ENCODE peak calls at places on chromosomes 6 and 20, in four cellular contexts. I is progenitor cell of endocrine pancreas; J is effector memory CD4-positive, alpha-beta T cell; T is stimulated activated CD8-positive, alpha-beta memory T cell treated with anti-CD3 and anti-CD28 coated beads, Interleukin-2, amount 100 ng/mL, for 48 hours. U is an unnamed sample.

GRCh38 chr6:137489410-137490371 is 4.5 kb downstream of the OLIG3 start:
- DNase-seq in I (peak), J (no peak), T (no peak), U (no peak)

GRCh38 chr6:166221040-166221439 is 53.4 kb upstream of the TBXT start:
- DNase-seq in I (no peak), J (no peak), T (no peak), U (no peak)

GRCh38 chr6:37310980-37311379 is 42.8 kb upstream of the RNF8 start:
- DNase-seq in I (no peak), J (no peak), T (no peak), U (no peak)

GRCh38 chr20:62360854-62361798 is 6.0 kb downstream of the LAMA5 start:
- DNase-seq in I (no peak), J (no peak), T (no peak), U (no peak)

GRCh38 chr20:10666221-10667076 is 7.3 kb downstream of the JAG1 start:
- DNase-seq in I (no peak), J (no peak), T (no peak), U (no peak)

GRCh38 chr20:59806578-59806975 is 126.9 kb downstream of the SYCP2 start:
- DNase-seq in I (no peak), J (no peak), T (no peak), U (no peak)

GRCh38 chr20:36768768-36769430 is 4.7 kb downstream of the DSN1 start:
- DNase-seq in I (no peak), J (no peak), T (no peak), U (no peak)

GRCh38 chr20:32752458-32753250 is 9.4 kb upstream of the COMMD7 start:
- DNase-seq in I (no peak), J (no peak), T (no peak), U (no peak)

GRCh38 chr20:4720121-4720976 is 1.4 kb upstream of the PRND start:
- DNase-seq in I (peak), J (peak), T (peak), U (no peak)

GRCh38 chr6:129183681-129184216 is 300.8 kb downstream of the LAMA2 start:
- DNase-seq in I (no peak), J (no peak), T (no peak), U (no peak)

GRCh38 chr20:41169791-41170351 is 32.5 kb downstream of the PLCG1 start:
- DNase-seq in I (no peak), J (no peak), T (no peak), U (no peak)

GRCh38 chr6:165049362-165049761 is 260.0 kb downstream of the C6orf118 start:
- DNase-seq in I (no peak), J (no peak), T (peak), U (peak)

GRCh38 chr6:70706491-70707123 is 38.9 kb downstream of the SMAP1 start:
- DNase-seq in I (no peak), J (peak), T (no peak), U (no peak)

GRCh38 chr6:165244524-165245247 is 64.7 kb downstream of the C6orf118 start:
- DNase-seq in I (no peak), J (no peak), T (no peak), U (no peak)

GRCh38 chr20:3732327-3733118 is at the start of gene HSPA12B:
- DNase-seq in I (no peak), J (no peak), T (no peak), U (no peak)

GRCh38 chr6:5617179-5617578 is 355.9 kb downstream of the FARS2 start:
- DNase-seq in I (no peak), J (no peak), T (no peak), U (no peak)

GRCh38 chr6:8234316-8234715 is 132.0 kb upstream of the EEF1E1 start:
- DNase-seq in I (no peak), J (no peak), T (no peak), U (no peak)

GRCh38 chr20:17611290-17611539 is 41.3 kb downstream of the DSTN start:
- DNase-seq in I (no peak), J (no peak), T (no peak), U (no peak)

GRCh38 chr20:61901421-61902212 is 164.1 kb downstream of the TAF4 start:
- DNase-seq in I (no peak), J (no peak), T (no peak), U (no peak)

GRCh38 chr6:35508542-35508941 is 4.2 kb downstream of the TULP1 start:
- DNase-seq in I (no peak), J (no peak), T (no peak), U (no peak)

GRCh38 chr6:18204691-18205090 is 49.5 kb downstream of the KDM1B start:
- DNase-seq in I (no peak), J (no peak), T (no peak), U (no peak)

GRCh38 chr6:158654498-158654897 is 4.6 kb downstream of the SYTL3 start:
- DNase-seq in I (no peak), J (no peak), T (no peak), U (no peak)

GRCh38 chr6:11650711-11651110 is 113.2 kb downstream of the TMEM170B start:
- DNase-seq in I (no peak), J (no peak), T (no peak), U (no peak)

GRCh38 chr6:144951730-144952437 is 666.7 kb downstream of the UTRN start:
- DNase-seq in I (no peak), J (no peak), T (no peak), U (no peak)

GRCh38 chr20:4684837-4685413 is 36.8 kb upstream of the PRND start:
- DNase-seq in I (no peak), J (no peak), T (no peak), U (no peak)

GRCh38 chr6:144953552-144954240 is 668.6 kb downstream of the UTRN start:
- DNase-seq in I (no peak), J (no peak), T (no peak), U (no peak)

GRCh38 chr20:20946122-20946759 is 159.9 kb downstream of the LINC00237 start:
- DNase-seq in I (no peak), J (no peak), T (no peak), U (no peak)

GRCh38 chr20:4038047-4038459 is 22.7 kb upstream of the RNF24 start:
- DNase-seq in I (no peak), J (peak), T (peak), U (no peak)

GRCh38 chr20:32204485-32205115 is 2.9 kb downstream of the PLAGL2 start:
- DNase-seq in I (no peak), J (no peak), T (no peak), U (no peak)

GRCh38 chr6:46528956-46529750 is 37.9 kb upstream of the RCAN2 start:
- DNase-seq in I (no peak), J (no peak), T (no peak), U (no peak)

GRCh38 chr20:11753155-11753554 is 164.5 kb upstream of the BTBD3 start:
- DNase-seq in I (no peak), J (no peak), T (no peak), U (no peak)

GRCh38 chr6:25032964-25033363 is 97.2 kb upstream of the RIPOR2 start:
- DNase-seq in I (no peak), J (no peak), T (no peak), U (no peak)

GRCh38 chr20:37911838-37912273 is 8.9 kb downstream of the VSTM2L start:
- DNase-seq in I (no peak), J (no peak), T (no peak), U (no peak)

GRCh38 chr6:157974967-157975366 is 6.7 kb upstream of the SYNJ2 start:
- DNase-seq in I (no peak), J (no peak), T (no peak), U (no peak)

GRCh38 chr6:91438570-91438969 is 851.7 kb upstream of the MAP3K7 start:
- DNase-seq in I (no peak), J (no peak), T (no peak), U (no peak)

GRCh38 chr6:151948007-151948745 is 140.7 kb downstream of the ESR1 start:
- DNase-seq in I (no peak), J (no peak), T (no peak), U (no peak)